ENCODE peak calls at places on chromosomes 6 and 20, in ten cellular contexts. Y is endothelial cell; M is hippocampal formation; X is GOT3; Z is CD8-positive, alpha-beta T cell; F is T-helper 9 cell; V is H4; G is H9; N is DMS153; C is ELF-1. O is an unnamed sample.

GRCh38 chr20:25323486-25324246 is 67.0 kb downstream of the ABHD12 start:
- DNase-seq in Y (no peak), M (no peak), X (no peak), Z (peak), F (no peak), V (no peak), G (no peak), N (no peak), C (no peak), O (no peak)

GRCh38 chr6:11126876-11127275 is 15.4 kb upstream of the ERVFRD-1 start:
- DNase-seq in Y (no peak), M (no peak), X (no peak), Z (no peak), F (no peak), V (peak), G (peak), N (no peak), C (peak), O (no peak)

GRCh38 chr20:50304501-50304856 is 113.8 kb downstream of the CEBPB start:
- DNase-seq in Y (no peak), M (no peak), X (no peak), Z (no peak), F (no peak), V (no peak), G (peak), N (no peak), C (no peak), O (peak)

GRCh38 chr6:38646166-38646565 is 6.4 kb upstream of the BTBD9 start:
- DNase-seq in Y (no peak), M (no peak), X (no peak), Z (no peak), F (no peak), V (no peak), G (no peak), N (no peak), C (no peak), O (peak)

GRCh38 chr6:3796396-3796795 is 44.9 kb upstream of the PXDC1 start:
- DNase-seq in Y (peak), M (no peak), X (no peak), Z (no peak), F (no peak), V (no peak), G (no peak), N (peak), C (no peak), O (no peak)

GRCh38 chr20:36754656-36755222 is 8.8 kb upstream of the NDRG3 start:
- DNase-seq in Y (peak), M (peak), X (peak), Z (no peak), F (peak), V (peak), G (peak), N (peak), C (peak), O (peak)

GRCh38 chr6:13538084-13538483 is 36.3 kb upstream of the SIRT5 start:
- DNase-seq in Y (no peak), M (no peak), X (no peak), Z (no peak), F (no peak), V (peak), G (no peak), N (no peak), C (no peak), O (peak)

GRCh38 chr20:63854069-63854765 is 7.1 kb upstream of the ABHD16B start:
- DNase-seq in Y (no peak), M (no peak), X (no peak), Z (no peak), F (no peak), V (no peak), G (no peak), N (no peak), C (no peak), O (peak)

GRCh38 chr6:13383280-13384163 is 55.2 kb upstream of the TBC1D7 start:
- DNase-seq in Y (no peak), M (no peak), X (no peak), Z (no peak), F (no peak), V (peak), G (no peak), N (peak), C (no peak), O (peak)

GRCh38 chr6:6236730-6237469 is 83.6 kb downstream of the F13A1 start:
- DNase-seq in Y (no peak), M (no peak), X (no peak), Z (no peak), F (no peak), V (no peak), G (no peak), N (no peak), C (no peak), O (no peak)

GRCh38 chr20:61535956-61536355 is 283.9 kb downstream of the CDH4 start:
- DNase-seq in Y (no peak), M (no peak), X (no peak), Z (no peak), F (no peak), V (no peak), G (no peak), N (no peak), C (no peak), O (no peak)

GRCh38 chr20:50381771-50382593 is 128.2 kb upstream of the PTPN1 start:
- DNase-seq in Y (no peak), M (no peak), X (no peak), Z (peak), F (no peak), V (no peak), G (no peak), N (no peak), C (no peak), O (no peak)

GRCh38 chr6:66930559-66931290 is 1223.7 kb upstream of the EYS start:
- DNase-seq in Y (no peak), M (no peak), X (no peak), Z (no peak), F (no peak), V (no peak), G (no peak), N (no peak), C (no peak), O (peak)

GRCh38 chr6:25016311-25016710 is 80.6 kb upstream of the RIPOR2 start:
- DNase-seq in Y (no peak), M (no peak), X (no peak), Z (no peak), F (no peak), V (no peak), G (no peak), N (no peak), C (no peak), O (no peak)

GRCh38 chr6:4128748-4129147 is 6.6 kb downstream of the ECI2 start:
- DNase-seq in Y (no peak), M (no peak), X (no peak), Z (no peak), F (no peak), V (no peak), G (no peak), N (no peak), C (no peak), O (peak)

GRCh38 chr6:5205877-5206840 is 54.6 kb downstream of the LYRM4 start:
- DNase-seq in Y (no peak), M (peak), X (no peak), Z (no peak), F (no peak), V (peak), G (no peak), N (peak), C (peak), O (peak)

GRCh38 chr6:122712093-122712863 is 67.2 kb upstream of the FABP7 start:
- DNase-seq in Y (no peak), M (no peak), X (no peak), Z (no peak), F (no peak), V (peak), G (no peak), N (no peak), C (no peak), O (peak)

GRCh38 chr20:45898285-45898684 is 7.2 kb downstream of the CTSA start:
- DNase-seq in Y (no peak), M (no peak), X (no peak), Z (no peak), F (no peak), V (no peak), G (no peak), N (no peak), C (no peak), O (no peak)

GRCh38 chr6:167396068-167396658 is 71.3 kb downstream of the TTLL2 start:
- DNase-seq in Y (no peak), M (no peak), X (no peak), Z (no peak), F (no peak), V (no peak), G (no peak), N (no peak), C (no peak), O (no peak)

GRCh38 chr6:131159578-131159977 is 24.3 kb downstream of the AKAP7 start:
- DNase-seq in Y (no peak), M (no peak), X (no peak), Z (no peak), F (no peak), V (peak), G (no peak), N (no peak), C (no peak), O (peak)

GRCh38 chr20:23397961-23398360 is 23.3 kb downstream of the NAPB start:
- DNase-seq in Y (no peak), M (no peak), X (no peak), Z (no peak), F (no peak), V (no peak), G (no peak), N (no peak), C (no peak), O (peak)

GRCh38 chr6:42819803-42820508 is 38.1 kb downstream of the BICRAL start:
- DNase-seq in Y (no peak), M (no peak), X (no peak), Z (no peak), F (no peak), V (no peak), G (no peak), N (peak), C (peak), O (peak)

GRCh38 chr6:8157839-8158238 is 55.5 kb upstream of the EEF1E1 start:
- DNase-seq in Y (no peak), M (no peak), X (no peak), Z (no peak), F (no peak), V (no peak), G (no peak), N (no peak), C (no peak), O (peak)

GRCh38 chr20:23149623-23150279 is 63.6 kb upstream of the CD93 start:
- DNase-seq in Y (no peak), M (no peak), X (no peak), Z (peak), F (no peak), V (no peak), G (peak), N (no peak), C (no peak), O (no peak)

GRCh38 chr6:130760006-130760405 is 67.2 kb upstream of the SMLR1 start:
- DNase-seq in Y (peak), M (no peak), X (no peak), Z (no peak), F (no peak), V (no peak), G (peak), N (peak), C (peak), O (peak)

GRCh38 chr6:169864148-169865030 is 113.0 kb downstream of the ERMARD start:
- DNase-seq in Y (no peak), M (no peak), X (no peak), Z (peak), F (no peak), V (no peak), G (no peak), N (peak), C (no peak), O (no peak)

GRCh38 chr6:141307309-141307998 is 825.3 kb upstream of the GJE1 start:
- DNase-seq in Y (no peak), M (no peak), X (no peak), Z (no peak), F (no peak), V (no peak), G (no peak), N (no peak), C (no peak), O (no peak)

GRCh38 chr20:9287826-9288225 is 218.9 kb downstream of the PLCB4 start:
- DNase-seq in Y (no peak), M (no peak), X (no peak), Z (no peak), F (no peak), V (no peak), G (no peak), N (no peak), C (no peak), O (no peak)

GRCh38 chr6:82953871-82954270 is 111.8 kb downstream of the UBE3D start:
- DNase-seq in Y (no peak), M (no peak), X (no peak), Z (no peak), F (no peak), V (no peak), G (no peak), N (no peak), C (peak), O (peak)

GRCh38 chr6:75118925-75119515 is 86.8 kb downstream of the COL12A1 start:
- DNase-seq in Y (no peak), M (no peak), X (no peak), Z (no peak), F (no peak), V (no peak), G (no peak), N (no peak), C (no peak), O (no peak)

GRCh38 chr6:37928217-37928616 is 108.7 kb downstream of the ZFAND3 start:
- DNase-seq in Y (no peak), M (no peak), X (no peak), Z (no peak), F (no peak), V (no peak), G (no peak), N (no peak), C (no peak), O (no peak)

GRCh38 chr6:107179004-107179403 is 63.7 kb upstream of the BEND3 start:
- DNase-seq in Y (no peak), M (no peak), X (no peak), Z (no peak), F (no peak), V (no peak), G (no peak), N (no peak), C (no peak), O (peak)

O was measured in fibroblast of villous mesenchyme.